ENCODE peak calls at places on chromosomes 13 and 19, in nine cellular contexts. L, C, H, B, O, R, D, Z and J are unnamed samples.

GRCh38 chr13:56561327-56561726 is 579.4 kb upstream of the PRR20A start:
- DNase-seq in C (no peak), H (peak), D (no peak), L (no peak), Z (no peak), R (no peak), B (no peak), O (no peak), J (peak)

GRCh38 chr13:30857018-30857417 is 49.1 kb upstream of the MEDAG start:
- DNase-seq in L (no peak), R (no peak), Z (no peak), B (no peak), H (no peak), C (no peak), D (no peak), O (no peak), J (no peak)

GRCh38 chr19:18007939-18008673 is at the start of gene ARRDC2:
- DNase-seq in L (peak), O (peak), H (peak), Z (peak), C (peak), D (peak), R (peak), B (peak), J (peak)

GRCh38 chr13:111038887-111039286 is 76.2 kb upstream of the ARHGEF7 start:
- DNase-seq in H (no peak), Z (no peak), O (no peak), B (no peak), D (no peak), C (no peak), L (no peak), R (no peak), J (no peak)

GRCh38 chr13:112066624-112067004 is 335 bp upstream of the SOX1 start:
- DNase-seq in R (peak), C (peak), B (no peak), Z (no peak), H (peak), L (peak), O (no peak), D (no peak), J (no peak)

GRCh38 chr19:53999694-54000093 is 8.3 kb downstream of the CACNG6 start:
- DNase-seq in D (no peak), R (no peak), O (no peak), C (no peak), B (no peak), H (no peak), Z (no peak), L (no peak), J (no peak)

GRCh38 chr13:77907653-77908341 is 10.8 kb downstream of the EDNRB start:
- DNase-seq in D (no peak), C (peak), L (no peak), H (no peak), Z (no peak), B (no peak), R (no peak), O (no peak), J (no peak)

GRCh38 chr19:50669319-50670101 is 20.3 kb downstream of the C19orf81 start:
- DNase-seq in B (no peak), R (no peak), Z (no peak), D (no peak), L (peak), C (no peak), O (no peak), H (peak), J (no peak)

GRCh38 chr19:29191005-29191404 is 21.9 kb downstream of the UQCRFS1 start:
- DNase-seq in C (no peak), O (no peak), H (no peak), B (no peak), R (no peak), D (peak), L (no peak), Z (no peak), J (no peak)

GRCh38 chr19:12730054-12730453 is 4.4 kb downstream of the TRIR start:
- DNase-seq in O (no peak), L (no peak), D (no peak), Z (no peak), H (no peak), B (no peak), C (no peak), R (no peak), J (no peak)

GRCh38 chr19:55339225-55340143 is at the start of gene KMT5C:
- DNase-seq in O (peak), R (peak), H (peak), Z (peak), L (peak), C (peak), D (peak), B (peak), J (peak)

GRCh38 chr19:43468354-43469159 is 3.1 kb upstream of the LYPD3 start:
- DNase-seq in L (no peak), C (no peak), B (no peak), H (no peak), D (peak), O (no peak), R (no peak), Z (no peak), J (no peak)

GRCh38 chr13:76213423-76213904 is 577.3 kb downstream of the LMO7 start:
- DNase-seq in D (no peak), C (no peak), O (no peak), L (no peak), B (no peak), R (no peak), Z (no peak), H (no peak), J (no peak)

GRCh38 chr19:43636121-43636683 is 3.4 kb downstream of the CADM4 start:
- DNase-seq in O (no peak), H (no peak), D (no peak), C (no peak), L (no peak), R (peak), B (no peak), Z (no peak), J (no peak)

GRCh38 chr13:61406275-61406674 is 9.4 kb downstream of the PCDH20 start:
- DNase-seq in H (no peak), O (no peak), D (no peak), L (no peak), R (no peak), B (no peak), Z (no peak), C (no peak), J (no peak)

GRCh38 chr19:35346193-35347052 is 1.3 kb upstream of the FFAR1 start:
- DNase-seq in C (no peak), Z (no peak), H (no peak), R (no peak), L (no peak), B (no peak), D (peak), O (peak), J (no peak)

GRCh38 chr13:80477641-80478443 is 136.9 kb upstream of the SPRY2 start:
- DNase-seq in H (no peak), L (no peak), B (no peak), D (peak), C (no peak), R (no peak), O (no peak), Z (no peak), J (peak)

DNA sequence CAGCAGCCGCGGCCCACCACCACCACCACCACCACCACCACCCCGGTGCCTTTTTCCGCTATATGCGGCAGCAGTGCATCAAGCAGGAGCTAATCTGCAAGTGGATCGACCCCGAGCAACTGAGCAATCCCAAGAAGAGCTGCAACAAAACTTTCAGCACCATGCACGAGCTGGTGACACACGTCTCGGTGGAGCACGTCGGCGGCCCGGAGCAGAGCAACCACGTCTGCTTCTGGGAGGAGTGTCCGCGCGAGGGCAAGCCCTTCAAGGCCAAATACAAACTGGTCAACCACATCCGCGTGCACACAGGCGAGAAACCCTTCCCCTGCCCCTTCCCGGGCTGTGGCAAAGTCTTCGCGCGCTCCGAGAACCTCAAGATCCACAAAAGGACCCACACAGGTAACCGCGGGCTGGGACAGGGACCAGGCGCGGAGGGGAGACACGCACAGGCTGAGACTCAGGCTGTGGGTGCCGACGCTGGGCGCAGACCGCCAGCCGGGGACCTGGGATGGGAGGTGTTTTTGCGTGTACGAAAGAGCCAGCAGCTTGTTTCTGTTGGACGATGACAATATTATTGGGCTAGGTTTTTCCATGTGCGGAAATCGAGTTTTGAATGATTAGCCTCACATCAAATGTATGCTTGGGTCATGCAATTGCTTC is 1.3 kb downstream of the ZIC2 start:
- DNase-seq in L (no peak), H (peak), C (no peak), O (no peak), D (no peak), R (no peak), B (no peak), Z (no peak), J (no peak)
- H3K27ac ChIP-seq in L (no peak), H (peak), C (no peak), O (no peak), D (no peak), R (peak), B (no peak), Z (peak), J (no peak)

GRCh38 chr19:10871711-10872550 is 578 bp downstream of the CARM1 start:
- DNase-seq in R (no peak), O (peak), Z (no peak), D (peak), H (peak), C (peak), B (peak), L (peak), J (no peak)

GRCh38 chr19:10872551-10873107 is 1.3 kb downstream of the CARM1 start:
- DNase-seq in Z (no peak), C (no peak), O (no peak), L (no peak), H (peak), B (no peak), R (no peak), D (no peak), J (no peak)

GRCh38 chr19:10874019-10874418 is 2.7 kb downstream of the CARM1 start:
- DNase-seq in H (no peak), O (no peak), D (no peak), R (no peak), Z (no peak), L (no peak), C (no peak), B (no peak), J (no peak)

GRCh38 chr19:10878253-10878652 is 6.9 kb downstream of the CARM1 start:
- DNase-seq in L (no peak), Z (no peak), H (no peak), C (no peak), B (no peak), R (no peak), O (no peak), D (no peak), J (no peak)

GRCh38 chr19:10876459-10877240 is 5.3 kb downstream of the CARM1 start:
- DNase-seq in L (peak), C (peak), D (no peak), B (no peak), H (no peak), Z (no peak), O (no peak), R (no peak), J (no peak)
- H3K27ac ChIP-seq in L (no peak), C (peak), D (no peak), B (peak), H (peak), Z (peak), O (peak), R (no peak), J (no peak)

GRCh38 chr19:2334986-2335846 is 6.7 kb downstream of the SPPL2B start:
- DNase-seq in Z (no peak), R (no peak), C (no peak), L (no peak), D (no peak), B (no peak), H (no peak), O (no peak), J (no peak)
- H3K27ac ChIP-seq in Z (no peak), R (no peak), C (no peak), L (no peak), D (no peak), B (no peak), H (no peak), O (no peak), J (no peak)

GRCh38 chr19:34341935-34342680 is 22.9 kb upstream of the GPI start:
- DNase-seq in R (no peak), L (no peak), B (no peak), H (no peak), Z (no peak), O (no peak), C (no peak), D (no peak), J (no peak)
- H3K27ac ChIP-seq in R (no peak), L (no peak), B (no peak), H (no peak), Z (no peak), O (no peak), C (no peak), D (no peak), J (no peak)